ENCODE peak calls at places on chromosomes 4 and X, in six cellular contexts. L, W, E, O, D and M are unnamed samples.

GRCh38 chr4:53450773-53451172 is 73.3 kb downstream of the FIP1L1 start:
- DNase-seq in L (no peak), W (no peak), E (peak), O (no peak), D (no peak), M (no peak)

GRCh38 chrX:72272868-72273267 is 4.2 kb downstream of the RPS4X start:
- DNase-seq in L (no peak), W (no peak), E (peak), O (peak), D (no peak), M (no peak)

GRCh38 chr4:153465145-153465544 is 1.0 kb upstream of the TMEM131L start:
- DNase-seq in L (no peak), W (no peak), E (no peak), O (peak), D (no peak), M (no peak)

GRCh38 chrX:149630681-149631292 is 805 bp downstream of the TMEM185A start:
- DNase-seq in L (no peak), W (no peak), E (peak), O (peak), D (no peak), M (no peak)

GRCh38 chr4:99135541-99136173 is 8.4 kb downstream of the ADH4 start:
- DNase-seq in L (no peak), W (no peak), E (no peak), O (no peak), D (no peak), M (no peak)

GRCh38 chr4:149638073-149638472 is 177.6 kb downstream of the IQCM start:
- DNase-seq in L (no peak), W (no peak), E (no peak), O (peak), D (no peak), M (no peak)

GRCh38 chr4:26388671-26389070 is 67.9 kb downstream of the RBPJ start:
- DNase-seq in L (no peak), W (no peak), E (no peak), O (peak), D (no peak), M (no peak)

GRCh38 chr4:87679449-87680169 is 29.5 kb downstream of the DMP1 start:
- DNase-seq in L (peak), W (peak), E (peak), O (peak), D (no peak), M (peak)

GRCh38 chr4:187789078-187789477 is 206.5 kb upstream of the ZFP42 start:
- DNase-seq in L (no peak), W (no peak), E (no peak), O (no peak), D (no peak), M (no peak)

GRCh38 chr4:99067617-99068016 is 21.0 kb downstream of the ADH5 start:
- DNase-seq in L (no peak), W (no peak), E (no peak), O (no peak), D (no peak), M (no peak)

GRCh38 chrX:55120767-55121358 is 32.0 kb downstream of the PAGE2 start:
- DNase-seq in L (no peak), W (no peak), E (no peak), O (no peak), D (no peak), M (no peak)

GRCh38 chr4:88841635-88842034 is 144.0 kb upstream of the NAP1L5 start:
- DNase-seq in L (no peak), W (no peak), E (no peak), O (no peak), D (no peak), M (no peak)

GRCh38 chr4:32858971-32859370 is 2138.8 kb downstream of the PCDH7 start:
- DNase-seq in L (no peak), W (no peak), E (peak), O (peak), D (no peak), M (no peak)

GRCh38 chrX:18210470-18210869 is 10.2 kb downstream of the BEND2 start:
- DNase-seq in L (no peak), W (no peak), E (peak), O (no peak), D (no peak), M (no peak)

GRCh38 chr4:113618205-113618604 is 143.3 kb downstream of the CAMK2D start:
- DNase-seq in L (no peak), W (no peak), E (no peak), O (no peak), D (no peak), M (no peak)

GRCh38 chrX:29044802-29045201 is 457.6 kb downstream of the IL1RAPL1 start:
- DNase-seq in L (no peak), W (no peak), E (no peak), O (peak), D (no peak), M (no peak)
- TF ChIP-seq CTCF in L (no peak), W (no peak), E (no peak), O (peak), D (no peak), M (peak)

DNA sequence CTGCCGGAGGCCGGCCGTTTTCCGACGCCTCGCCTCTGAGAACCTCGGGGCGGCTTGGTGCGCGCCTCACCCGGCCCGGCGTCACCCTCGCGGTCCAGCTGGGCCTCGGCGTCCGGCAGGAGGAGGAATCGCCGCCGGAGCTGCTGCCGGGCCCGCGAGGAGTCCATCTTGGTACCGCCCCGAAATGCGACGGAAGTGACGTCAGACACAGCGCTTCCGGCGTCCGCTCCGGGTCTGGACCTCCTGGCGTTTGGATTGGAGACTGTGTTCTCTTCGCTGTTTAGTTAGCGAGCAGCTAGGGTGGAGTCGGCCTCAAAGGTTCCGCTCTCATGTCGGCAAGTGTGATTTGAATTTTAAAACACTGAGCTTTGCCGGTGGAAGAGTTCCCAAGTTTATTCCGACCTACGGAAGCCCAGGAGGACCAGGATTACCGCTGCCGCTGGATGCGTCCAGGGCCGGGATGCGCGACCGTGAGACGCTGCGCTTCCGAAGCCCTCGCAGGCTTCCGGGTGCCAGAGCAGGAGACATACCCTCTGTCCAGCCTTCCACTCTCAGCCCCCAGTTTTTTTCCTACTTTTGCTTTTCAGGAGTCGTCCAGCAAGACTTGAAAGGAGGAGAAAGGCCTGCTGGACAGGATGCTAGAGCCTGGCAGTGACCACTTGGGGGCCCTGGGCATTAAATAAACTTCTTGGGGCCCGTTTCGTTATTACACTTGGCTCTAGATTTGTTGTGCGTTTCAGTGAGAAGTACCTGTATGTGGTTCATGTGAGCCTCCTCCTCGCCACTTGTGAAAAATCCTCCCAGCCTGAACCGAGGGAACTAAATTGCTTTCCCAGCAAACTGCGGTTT is at the start of gene TMEM128:
- DNase-seq in L (peak), W (peak), E (peak), O (peak), D (peak), M (peak)
- TF ChIP-seq CTCF in L (no peak), W (peak), E (peak), O (no peak), D (no peak), M (peak)

DNA sequence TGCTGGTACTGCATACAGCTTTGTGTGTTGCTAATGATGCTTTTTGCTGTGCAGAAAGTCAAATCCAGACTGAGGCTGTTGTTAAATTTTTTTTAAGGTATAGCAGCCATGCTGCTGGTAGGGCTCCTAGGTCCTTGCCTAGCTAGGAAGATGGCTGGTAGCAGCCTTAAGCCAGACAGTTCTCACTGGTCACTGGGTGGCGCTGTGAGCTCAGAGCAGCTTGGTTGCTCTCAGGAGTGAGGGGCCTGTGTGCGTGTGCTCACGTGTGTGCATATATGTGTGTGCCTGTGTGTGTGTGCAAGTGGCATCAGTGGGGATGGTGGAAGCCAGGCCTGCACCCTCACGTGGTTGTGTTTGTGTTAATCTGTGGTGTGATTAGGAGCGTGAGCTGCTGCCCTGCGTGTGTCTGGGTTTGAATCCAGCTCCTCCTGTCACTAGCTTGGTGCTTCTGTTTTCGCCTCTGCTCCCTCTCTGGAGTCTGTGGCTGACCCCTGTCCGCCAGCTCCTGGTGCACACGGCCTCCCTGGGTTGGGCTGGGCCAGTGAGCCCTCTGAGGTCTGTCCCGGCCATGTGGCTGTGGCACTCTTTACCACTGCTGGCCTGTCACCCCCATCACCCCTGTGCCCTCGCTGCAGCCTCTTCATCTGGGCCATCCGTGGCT is 46.1 kb downstream of the SORCS2 start:
- DNase-seq in L (no peak), W (no peak), E (peak), O (no peak), D (no peak), M (no peak)
- TF ChIP-seq CTCF in L (no peak), W (no peak), E (no peak), O (no peak), D (no peak), M (peak)

GRCh38 chr4:24032371-24032989 is 142.6 kb upstream of the PPARGC1A start:
- DNase-seq in L (no peak), W (peak), E (peak), O (peak), D (no peak), M (no peak)
- TF ChIP-seq CTCF in L (no peak), W (no peak), E (no peak), O (no peak), D (no peak), M (peak)

DNA sequence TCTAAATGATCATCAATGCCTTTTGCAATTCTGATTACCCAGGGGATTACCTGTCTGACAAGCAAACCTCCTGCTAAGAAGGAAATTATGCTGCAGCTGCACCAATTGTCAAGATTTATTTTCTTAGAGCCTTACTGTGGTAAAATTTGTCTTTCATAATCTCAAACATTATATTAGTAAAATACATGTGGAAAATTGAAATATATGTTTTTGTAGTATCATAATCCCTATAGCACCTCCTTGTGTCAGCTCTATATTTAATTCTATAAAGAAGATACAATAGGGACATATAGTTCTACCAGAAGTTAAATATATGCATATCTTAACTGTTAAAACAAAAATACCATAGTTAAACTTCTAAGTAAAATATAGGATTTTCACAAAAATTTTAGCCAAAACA is 655.6 kb upstream of the PCDH10 start:
- DNase-seq in L (no peak), W (no peak), E (no peak), O (no peak), D (no peak), M (no peak)
- TF ChIP-seq CTCF in L (no peak), W (no peak), E (no peak), O (peak), D (no peak), M (no peak)

GRCh38 chrX:96126182-96126581 is 558.5 kb upstream of the DIAPH2 start:
- DNase-seq in L (no peak), W (no peak), E (no peak), O (no peak), D (no peak), M (no peak)
- TF ChIP-seq CTCF in L (no peak), W (no peak), E (no peak), O (no peak), D (no peak), M (peak)